ENCODE peak calls at places on chromosomes 2 and 18, in nine cellular contexts. One of them, this sample, is unnamed.

GRCh38 chr2:222024934-222025890 is 273.6 kb downstream of the PAX3 start:
- DNase-seq in hepatocyte: peak; percentile 60
- DNase-seq in HFFc6: peak; percentile 7
- DNase-seq in dorsolateral prefrontal cortex: no peak
- DNase-seq in omental fat pad: no peak
- DNase-seq in IMR-90: peak; percentile 42
- DNase-seq in AG10803: peak; percentile 48
- DNase-seq in fibroblast of lung: peak; percentile 53
- DNase-seq in K562: peak; percentile 30
- DNase-seq in this sample: no peak

GRCh38 chr2:241105641-241106040 is 3.6 kb upstream of the MTERF4 start:
- DNase-seq in dorsolateral prefrontal cortex: no peak
- DNase-seq in fibroblast of lung: no peak
- DNase-seq in hepatocyte: no peak
- DNase-seq in HFFc6: no peak
- DNase-seq in AG10803: no peak
- DNase-seq in omental fat pad: no peak
- DNase-seq in K562: peak; percentile 25
- DNase-seq in IMR-90: no peak
- DNase-seq in this sample: no peak

GRCh38 chr2:54879598-54880355 is 156.3 kb downstream of the EML6 start:
- DNase-seq in dorsolateral prefrontal cortex: no peak
- DNase-seq in omental fat pad: no peak
- DNase-seq in IMR-90: no peak
- DNase-seq in hepatocyte: peak; percentile 30
- DNase-seq in fibroblast of lung: no peak
- DNase-seq in AG10803: no peak
- DNase-seq in HFFc6: no peak
- DNase-seq in K562: no peak
- DNase-seq in this sample: no peak

GRCh38 chr2:46326231-46326980 is 29.2 kb downstream of the EPAS1 start:
- DNase-seq in K562: peak; percentile 44
- DNase-seq in fibroblast of lung: no peak
- DNase-seq in dorsolateral prefrontal cortex: no peak
- DNase-seq in hepatocyte: peak; percentile 66
- DNase-seq in omental fat pad: peak; percentile 62
- DNase-seq in HFFc6: no peak
- DNase-seq in IMR-90: no peak
- DNase-seq in AG10803: peak; percentile 56
- DNase-seq in this sample: no peak

GRCh38 chr2:10826625-10827024 is 14.0 kb upstream of the PDIA6 start:
- DNase-seq in HFFc6: no peak
- DNase-seq in IMR-90: no peak
- DNase-seq in omental fat pad: no peak
- DNase-seq in fibroblast of lung: no peak
- DNase-seq in hepatocyte: no peak
- DNase-seq in dorsolateral prefrontal cortex: no peak
- DNase-seq in AG10803: no peak
- DNase-seq in K562: no peak
- DNase-seq in this sample: no peak

GRCh38 chr2:208827109-208827508 is 420.5 kb downstream of the PTH2R start:
- DNase-seq in hepatocyte: no peak
- DNase-seq in AG10803: no peak
- DNase-seq in HFFc6: no peak
- DNase-seq in dorsolateral prefrontal cortex: no peak
- DNase-seq in IMR-90: no peak
- DNase-seq in omental fat pad: no peak
- DNase-seq in fibroblast of lung: no peak
- DNase-seq in K562: peak; percentile 15
- DNase-seq in this sample: no peak

GRCh38 chr2:172693037-172693436 is 42.6 kb upstream of the RAPGEF4 start:
- DNase-seq in fibroblast of lung: peak; percentile 97
- DNase-seq in dorsolateral prefrontal cortex: peak; percentile 15
- DNase-seq in hepatocyte: peak; percentile 86
- DNase-seq in AG10803: peak; percentile 99
- DNase-seq in omental fat pad: no peak
- DNase-seq in HFFc6: peak; percentile 99
- DNase-seq in K562: no peak
- DNase-seq in IMR-90: peak; percentile 99
- DNase-seq in this sample: peak; percentile 65

GRCh38 chr18:72868666-72869661 is 1.2 kb upstream of the NETO1 start:
- DNase-seq in IMR-90: no peak
- DNase-seq in HFFc6: no peak
- DNase-seq in K562: no peak
- DNase-seq in AG10803: no peak
- DNase-seq in fibroblast of lung: no peak
- DNase-seq in dorsolateral prefrontal cortex: peak; percentile 41
- DNase-seq in omental fat pad: no peak
- DNase-seq in hepatocyte: no peak
- DNase-seq in this sample: no peak

GRCh38 chr18:55323051-55323994 is 264.7 kb downstream of the TCF4 start:
- DNase-seq in K562: no peak
- DNase-seq in IMR-90: peak; percentile 31
- DNase-seq in fibroblast of lung: peak; percentile 48
- DNase-seq in HFFc6: no peak
- DNase-seq in dorsolateral prefrontal cortex: no peak
- DNase-seq in hepatocyte: no peak
- DNase-seq in AG10803: peak; percentile 72
- DNase-seq in omental fat pad: no peak
- DNase-seq in this sample: no peak

GRCh38 chr18:76894947-76895346 is 72.6 kb downstream of the ZNF236 start:
- DNase-seq in AG10803: no peak
- DNase-seq in omental fat pad: no peak
- DNase-seq in fibroblast of lung: no peak
- DNase-seq in HFFc6: no peak
- DNase-seq in hepatocyte: no peak
- DNase-seq in K562: no peak
- DNase-seq in IMR-90: no peak
- DNase-seq in dorsolateral prefrontal cortex: no peak
- DNase-seq in this sample: no peak

GRCh38 chr18:33232318-33232626 is 208.2 kb downstream of the CCDC178 start:
- DNase-seq in K562: no peak
- DNase-seq in omental fat pad: no peak
- DNase-seq in dorsolateral prefrontal cortex: no peak
- DNase-seq in IMR-90: no peak
- DNase-seq in hepatocyte: no peak
- DNase-seq in HFFc6: no peak
- DNase-seq in fibroblast of lung: no peak
- DNase-seq in AG10803: no peak
- DNase-seq in this sample: no peak

DNA sequence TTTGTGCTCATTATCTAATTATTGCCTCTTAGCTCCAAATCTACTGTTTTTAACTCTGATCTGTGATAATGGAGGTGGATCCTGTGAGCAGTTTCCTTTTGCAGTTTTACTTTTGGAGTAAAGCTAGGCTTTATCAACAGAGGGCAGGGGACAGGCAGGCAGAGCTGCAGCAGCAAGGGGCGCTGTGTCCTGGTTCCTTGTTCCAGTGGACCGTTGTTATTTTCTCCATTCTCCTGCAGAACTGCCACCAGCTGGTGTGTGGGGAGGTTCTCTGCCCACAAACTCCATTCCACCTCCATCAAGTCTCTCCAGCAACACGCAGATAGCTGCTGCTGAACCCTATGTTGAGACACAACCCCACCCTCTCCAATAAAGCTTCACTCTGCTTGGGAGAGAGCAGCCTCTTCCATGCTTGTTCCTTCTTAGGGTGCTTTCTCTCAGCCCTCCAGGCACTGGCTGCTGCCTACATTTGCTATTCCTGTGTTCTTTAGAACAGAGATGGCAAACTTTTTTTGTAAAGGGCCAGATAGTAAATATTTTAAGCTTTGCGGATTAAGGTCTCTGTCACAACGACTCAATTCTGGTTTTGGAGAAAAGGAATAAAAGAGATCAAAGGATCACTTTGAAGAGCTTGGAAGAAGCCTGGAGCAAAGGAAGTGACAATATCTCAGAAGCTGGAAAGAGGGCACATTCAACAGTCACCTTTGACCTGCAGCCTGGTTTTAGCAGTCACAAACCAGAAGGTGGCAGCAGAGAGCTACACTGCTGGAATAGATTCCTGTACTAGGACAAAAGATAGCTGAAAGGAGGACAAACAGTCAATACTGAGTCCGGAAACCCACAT is 208.8 kb downstream of the CCDC178 start:
- DNase-seq in IMR-90: peak; percentile 60
- DNase-seq in omental fat pad: peak; percentile 40
- DNase-seq in K562: peak; percentile 78
- DNase-seq in hepatocyte: peak; percentile 89
- DNase-seq in dorsolateral prefrontal cortex: peak; percentile 64
- DNase-seq in fibroblast of lung: peak; percentile 47
- DNase-seq in HFFc6: peak; percentile 38
- DNase-seq in AG10803: peak; percentile 60
- DNase-seq in this sample: peak; percentile 72
- TF ChIP-seq CTCF in IMR-90: peak; percentile 77
- TF ChIP-seq CTCF in omental fat pad: no peak
- TF ChIP-seq CTCF in K562: peak; percentile 62
- TF ChIP-seq CTCF in hepatocyte: peak; percentile 96
- TF ChIP-seq CTCF in dorsolateral prefrontal cortex: peak; percentile 95
- TF ChIP-seq CTCF in fibroblast of lung: peak; percentile 89
- TF ChIP-seq CTCF in HFFc6: peak; percentile 85
- TF ChIP-seq CTCF in AG10803: peak; percentile 99
- TF ChIP-seq CTCF in this sample: peak; percentile 80

DNA sequence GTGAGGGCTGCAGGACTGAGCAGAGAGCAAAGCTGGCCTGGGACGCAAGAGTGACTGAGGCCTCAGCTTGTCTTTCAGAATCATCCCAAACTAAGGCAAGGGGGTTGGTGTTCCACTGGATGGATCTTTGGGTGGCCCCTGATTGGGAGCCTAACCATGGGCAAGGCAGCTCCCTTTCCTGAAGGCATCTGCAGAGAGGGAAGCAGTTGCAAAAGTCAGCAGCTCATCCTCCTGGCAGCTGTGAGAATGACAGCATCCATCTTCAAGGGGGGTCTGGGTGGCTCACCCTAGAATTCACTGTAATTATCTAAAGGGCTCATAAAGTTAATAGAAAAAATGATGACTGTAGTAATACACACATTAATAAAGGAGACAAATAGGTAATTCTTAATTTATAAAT is 46.5 kb upstream of the RAB31 start:
- DNase-seq in hepatocyte: no peak
- DNase-seq in omental fat pad: no peak
- DNase-seq in IMR-90: peak; percentile 40
- DNase-seq in HFFc6: peak; percentile 32
- DNase-seq in K562: peak; percentile 31
- DNase-seq in dorsolateral prefrontal cortex: no peak
- DNase-seq in AG10803: no peak
- DNase-seq in fibroblast of lung: no peak
- DNase-seq in this sample: peak; percentile 46
- TF ChIP-seq CTCF in hepatocyte: no peak
- TF ChIP-seq CTCF in omental fat pad: no peak
- TF ChIP-seq CTCF in IMR-90: peak; percentile 52
- TF ChIP-seq CTCF in HFFc6: peak; percentile 71
- TF ChIP-seq CTCF in K562: peak; percentile 58
- TF ChIP-seq CTCF in dorsolateral prefrontal cortex: peak; percentile 9
- TF ChIP-seq CTCF in AG10803: peak; percentile 55
- TF ChIP-seq CTCF in fibroblast of lung: no peak
- TF ChIP-seq CTCF in this sample: no peak

GRCh38 chr2:180660207-180660606 is 320.2 kb upstream of the UBE2E3 start:
- DNase-seq in AG10803: no peak
- DNase-seq in K562: no peak
- DNase-seq in fibroblast of lung: no peak
- DNase-seq in IMR-90: no peak
- DNase-seq in dorsolateral prefrontal cortex: no peak
- DNase-seq in omental fat pad: no peak
- DNase-seq in hepatocyte: no peak
- DNase-seq in HFFc6: no peak
- DNase-seq in this sample: no peak

GRCh38 chr2:180660881-180661280 is 319.5 kb upstream of the UBE2E3 start:
- DNase-seq in omental fat pad: no peak
- DNase-seq in AG10803: no peak
- DNase-seq in hepatocyte: no peak
- DNase-seq in IMR-90: no peak
- DNase-seq in K562: no peak
- DNase-seq in dorsolateral prefrontal cortex: no peak
- DNase-seq in fibroblast of lung: no peak
- DNase-seq in HFFc6: no peak
- DNase-seq in this sample: no peak

GRCh38 chr2:180663016-180663471 is 317.4 kb upstream of the UBE2E3 start:
- DNase-seq in HFFc6: no peak
- DNase-seq in AG10803: peak; percentile 44
- DNase-seq in fibroblast of lung: no peak
- DNase-seq in dorsolateral prefrontal cortex: no peak
- DNase-seq in K562: no peak
- DNase-seq in IMR-90: no peak
- DNase-seq in omental fat pad: no peak
- DNase-seq in hepatocyte: no peak
- DNase-seq in this sample: no peak

GRCh38 chr2:180664507-180664906 is 315.9 kb upstream of the UBE2E3 start:
- DNase-seq in dorsolateral prefrontal cortex: no peak
- DNase-seq in K562: no peak
- DNase-seq in IMR-90: no peak
- DNase-seq in AG10803: no peak
- DNase-seq in fibroblast of lung: no peak
- DNase-seq in hepatocyte: no peak
- DNase-seq in HFFc6: no peak
- DNase-seq in omental fat pad: no peak
- DNase-seq in this sample: no peak

DNA sequence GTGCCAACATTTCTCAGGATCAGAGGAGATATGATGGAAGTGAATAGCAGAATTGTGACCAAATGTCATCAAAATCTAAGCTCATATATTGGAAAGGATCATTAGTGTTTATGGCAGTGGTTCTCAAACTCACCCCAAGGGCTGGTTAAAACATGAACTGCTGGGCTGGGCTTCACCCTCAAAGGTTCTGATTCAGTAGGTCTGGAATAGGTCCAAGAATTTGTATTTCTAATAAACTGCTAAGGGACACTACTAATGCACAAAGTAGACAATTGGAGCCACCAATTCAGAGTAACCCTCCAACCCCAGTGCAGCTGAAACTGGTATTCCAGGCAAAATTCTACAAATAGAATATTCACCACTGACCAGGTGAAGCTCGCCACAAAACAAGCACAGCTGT is 317.9 kb upstream of the UBE2E3 start:
- DNase-seq in dorsolateral prefrontal cortex: no peak
- DNase-seq in fibroblast of lung: no peak
- DNase-seq in IMR-90: no peak
- DNase-seq in K562: no peak
- DNase-seq in HFFc6: peak; percentile 18
- DNase-seq in hepatocyte: no peak
- DNase-seq in omental fat pad: no peak
- DNase-seq in AG10803: no peak
- DNase-seq in this sample: no peak
- TF ChIP-seq CTCF in dorsolateral prefrontal cortex: no peak
- TF ChIP-seq CTCF in fibroblast of lung: no peak
- TF ChIP-seq CTCF in IMR-90: no peak
- TF ChIP-seq CTCF in K562: no peak
- TF ChIP-seq CTCF in HFFc6: no peak
- TF ChIP-seq CTCF in hepatocyte: no peak
- TF ChIP-seq CTCF in omental fat pad: no peak
- TF ChIP-seq CTCF in AG10803: no peak
- TF ChIP-seq CTCF in this sample: no peak

DNA sequence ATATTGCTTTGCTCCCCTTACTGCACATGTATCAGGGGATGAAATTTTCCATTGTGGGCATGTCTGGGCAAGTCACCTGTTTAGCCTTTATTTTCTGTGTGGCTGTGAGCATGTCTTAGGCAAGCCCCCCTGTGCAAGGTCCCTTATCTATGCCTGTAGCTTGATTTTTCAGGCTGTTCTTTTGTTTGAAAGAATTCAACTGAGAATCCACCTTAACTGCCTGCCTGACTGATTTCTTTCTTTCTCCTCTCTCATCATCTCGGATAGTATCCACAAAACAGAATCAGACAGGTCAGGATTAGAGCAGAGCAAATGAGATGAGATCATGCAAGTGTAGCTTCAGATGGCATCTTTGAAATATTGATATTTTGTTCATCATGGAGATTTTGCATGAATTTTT is 1147.5 kb upstream of the ACVR2A start:
- DNase-seq in AG10803: no peak
- DNase-seq in omental fat pad: no peak
- DNase-seq in dorsolateral prefrontal cortex: no peak
- DNase-seq in HFFc6: no peak
- DNase-seq in hepatocyte: no peak
- DNase-seq in IMR-90: no peak
- DNase-seq in fibroblast of lung: no peak
- DNase-seq in K562: no peak
- DNase-seq in this sample: no peak
- TF ChIP-seq CTCF in AG10803: no peak
- TF ChIP-seq CTCF in omental fat pad: no peak
- TF ChIP-seq CTCF in dorsolateral prefrontal cortex: no peak
- TF ChIP-seq CTCF in HFFc6: no peak
- TF ChIP-seq CTCF in hepatocyte: no peak
- TF ChIP-seq CTCF in IMR-90: no peak
- TF ChIP-seq CTCF in fibroblast of lung: no peak
- TF ChIP-seq CTCF in K562: no peak
- TF ChIP-seq CTCF in this sample: no peak